ENCODE peak calls at places on chromosomes 4 and X, in six cellular contexts. I is ovary, F is AG09319, D is Calu3, Z is progenitor cell of endocrine pancreas, G is epithelial cell of proximal tubule. B is an unnamed sample.
A peak's percentile ranks its signal among the peaks of the same experiment; 100 is the strongest.

GRCh38 chrX:34943235-34943634 is 639 bp downstream of the FAM47B start:
- DNase-seq in I (no peak), G (no peak), Z (no peak), F (no peak), D (no peak), B (no peak)

GRCh38 chr4:183099537-183100297 is 660 bp downstream of the WWC2 start:
- DNase-seq in G (no peak), Z (peak; percentile 68), D (peak; percentile 65), F (no peak), I (peak; percentile 68), B (peak; percentile 19)

GRCh38 chrX:101550825-101551767 is 749 bp downstream of the ARMCX1 start:
- DNase-seq in D (no peak), I (peak; percentile 74), G (no peak), F (no peak), Z (no peak), B (no peak)

GRCh38 chr4:125389713-125390112 is 75.0 kb downstream of the FAT4 start:
- DNase-seq in G (peak; percentile 23), D (no peak), I (no peak), F (peak; percentile 82), Z (no peak), B (no peak)

GRCh38 chrX:113399501-113400192 is 559.0 kb upstream of the AMOT start:
- DNase-seq in Z (no peak), G (no peak), D (peak; percentile 10), F (no peak), I (no peak), B (no peak)

GRCh38 chrX:15269618-15270521 is at the start of gene ASB9:
- DNase-seq in D (peak; percentile 84), Z (peak; percentile 16), I (no peak), F (no peak), G (peak; percentile 86), B (no peak)

GRCh38 chr4:186931519-186931918 is 207.9 kb upstream of the FAT1 start:
- DNase-seq in G (no peak), I (no peak), Z (no peak), F (no peak), D (no peak), B (no peak)

GRCh38 chr4:132530846-132531245 is 618.2 kb upstream of the PCDH10 start:
- DNase-seq in F (no peak), D (no peak), Z (no peak), I (no peak), G (no peak), B (no peak)

GRCh38 chr4:60683953-60684352 is 516.2 kb upstream of the ADGRL3 start:
- DNase-seq in D (no peak), I (no peak), G (no peak), F (no peak), Z (no peak), B (no peak)

GRCh38 chrX:150365051-150365952 is 2.2 kb downstream of the MAMLD1 start:
- DNase-seq in F (no peak), I (peak; percentile 86), Z (peak; percentile 63), D (peak; percentile 84), G (no peak), B (peak; percentile 50)

GRCh38 chr4:96630839-96631238 is 790.9 kb downstream of the PDHA2 start:
- DNase-seq in I (no peak), F (no peak), G (no peak), D (no peak), Z (no peak), B (no peak)

GRCh38 chrX:110120025-110120424 is 117.1 kb downstream of the TMEM164 start:
- DNase-seq in Z (no peak), I (no peak), F (no peak), D (no peak), G (no peak), B (no peak)

GRCh38 chr4:103996059-103996458 is 276.3 kb upstream of the TACR3 start:
- DNase-seq in D (no peak), G (no peak), Z (no peak), I (no peak), F (no peak), B (no peak)

GRCh38 chr4:103996637-103997036 is 276.9 kb upstream of the TACR3 start:
- DNase-seq in D (peak; percentile 44), F (no peak), I (no peak), Z (no peak), G (peak; percentile 93), B (no peak)

GRCh38 chr4:103998752-103999151 is 279.0 kb upstream of the TACR3 start:
- DNase-seq in I (no peak), Z (no peak), F (no peak), G (no peak), D (no peak), B (no peak)

GRCh38 chr4:103994059-103994458 is 274.3 kb upstream of the TACR3 start:
- DNase-seq in D (no peak), F (no peak), Z (no peak), G (no peak), I (no peak), B (no peak)
- TF ChIP-seq CTCF in D (no peak), F (no peak), Z (peak; percentile 39), G (peak; percentile 45), I (no peak), B (no peak)

DNA sequence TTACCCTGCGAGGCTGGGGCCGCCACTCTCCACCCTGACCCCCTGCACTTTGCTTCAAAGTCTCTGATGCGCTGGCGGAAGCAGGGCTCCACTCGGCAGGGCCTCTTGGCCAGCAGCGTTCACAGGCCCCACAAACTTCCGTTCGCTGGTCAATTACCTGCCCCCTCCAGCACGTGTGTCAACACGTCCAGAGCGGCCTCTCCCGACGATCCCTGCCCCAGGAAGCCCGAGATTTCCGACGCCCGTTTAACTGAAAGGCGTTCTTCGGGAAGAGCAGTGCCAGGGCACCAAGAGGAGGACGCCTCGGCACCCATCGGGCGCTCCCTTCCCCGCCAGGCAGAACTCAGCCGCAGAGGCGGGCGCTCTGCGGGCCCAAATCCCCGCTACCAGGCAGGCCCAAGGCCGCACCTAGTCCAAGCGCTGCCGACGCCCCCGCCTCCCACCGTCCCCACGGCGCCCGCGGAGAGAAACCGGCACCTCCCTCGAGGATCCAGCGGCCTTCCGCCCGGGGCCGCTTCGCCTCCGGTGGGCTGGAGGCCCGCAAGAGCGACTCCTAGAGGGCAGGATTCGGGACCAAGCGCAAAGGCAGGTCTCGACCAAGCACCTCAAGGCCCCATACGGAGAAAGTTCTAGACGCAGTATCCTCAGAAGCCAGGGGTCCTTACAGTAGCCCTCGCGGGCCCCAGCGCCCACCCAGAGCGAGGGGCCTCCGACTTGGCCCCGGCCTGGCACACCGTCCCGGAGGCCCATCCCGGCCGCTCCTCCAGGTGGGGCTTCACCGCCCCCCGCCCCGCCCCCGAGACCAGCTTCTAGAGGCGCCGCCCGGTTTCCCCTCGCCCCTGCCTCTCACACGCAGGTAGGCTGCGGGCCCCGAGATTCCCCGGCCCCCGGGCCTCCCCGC is 586 bp downstream of the BCAP31 start:
- DNase-seq in F (no peak), I (peak; percentile 61), D (peak; percentile 63), Z (peak; percentile 24), G (no peak), B (no peak)
- TF ChIP-seq CTCF in F (peak; percentile 39), I (peak; percentile 31), D (peak; percentile 38), Z (peak; percentile 45), G (peak; percentile 50), B (no peak)

GRCh38 chr4:102610476-102610875 is 109.3 kb downstream of the NFKB1 start:
- DNase-seq in D (no peak), I (no peak), F (no peak), G (no peak), Z (no peak), B (no peak)

GRCh38 chr4:102606846-102607440 is 105.8 kb downstream of the NFKB1 start:
- DNase-seq in Z (no peak), I (no peak), D (no peak), F (no peak), G (no peak), B (no peak)

GRCh38 chr4:102606261-102606660 is 105.1 kb downstream of the NFKB1 start:
- DNase-seq in F (no peak), G (no peak), Z (no peak), I (no peak), D (no peak), B (no peak)

GRCh38 chr4:102610007-102610406 is 108.8 kb downstream of the NFKB1 start:
- DNase-seq in I (no peak), F (no peak), Z (no peak), D (no peak), G (no peak), B (no peak)

DNA sequence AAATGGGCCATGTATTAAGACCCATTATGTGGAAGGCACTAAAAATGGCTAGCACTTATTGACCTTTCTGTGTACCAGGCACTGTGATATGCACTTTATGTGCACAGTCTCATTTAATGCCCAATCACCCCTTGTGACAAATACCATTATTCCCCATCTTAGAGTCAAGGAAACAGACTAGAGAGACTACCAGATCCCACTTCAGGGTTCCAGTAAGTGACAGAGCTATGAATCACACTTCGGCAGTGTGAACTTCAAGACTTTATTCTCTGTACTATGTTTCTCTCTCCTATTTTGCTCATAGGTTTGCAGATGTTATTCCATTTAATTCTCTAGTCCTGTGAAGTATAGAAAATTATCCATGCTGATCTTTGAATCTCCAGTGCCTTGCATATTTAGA is 107.0 kb downstream of the NFKB1 start:
- DNase-seq in Z (no peak), I (no peak), F (no peak), G (no peak), D (no peak), B (no peak)
- TF ChIP-seq CTCF in Z (no peak), I (no peak), F (no peak), G (no peak), D (no peak), B (no peak)

GRCh38 chrX:11967986-11968385 is 170.3 kb upstream of the FRMPD4 start:
- DNase-seq in Z (no peak), G (no peak), D (peak; percentile 16), F (no peak), I (no peak), B (no peak)
- TF ChIP-seq CTCF in Z (no peak), G (no peak), D (no peak), F (no peak), I (no peak), B (no peak)

DNA sequence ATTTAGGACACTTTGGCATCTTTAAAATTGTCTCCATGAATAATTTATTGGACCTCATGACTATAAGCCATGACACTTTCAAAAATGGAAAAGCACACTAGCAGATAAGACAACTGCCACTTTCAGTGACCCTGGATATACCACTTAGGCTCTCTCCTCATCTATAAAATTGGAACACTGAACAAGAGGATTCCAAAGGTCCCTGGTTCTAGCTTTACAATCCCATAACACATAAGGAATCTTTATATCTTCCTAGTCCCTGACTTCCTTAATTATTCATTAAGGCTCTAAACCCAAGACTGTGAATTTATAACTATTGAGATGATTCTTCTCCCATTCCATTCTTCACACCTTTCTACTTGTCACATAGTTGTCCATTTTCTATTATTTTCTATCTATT is 190.2 kb downstream of the SCFD2 start:
- DNase-seq in I (no peak), F (no peak), D (no peak), Z (no peak), G (no peak), B (no peak)
- TF ChIP-seq CTCF in I (no peak), F (no peak), D (no peak), Z (no peak), G (no peak), B (no peak)

GRCh38 chr4:149897784-149898183 is 82.1 kb upstream of the IQCM start:
- DNase-seq in I (no peak), Z (no peak), D (no peak), F (no peak), G (no peak), B (no peak)
- TF ChIP-seq CTCF in I (no peak), Z (peak; percentile 66), D (no peak), F (peak; percentile 47), G (peak; percentile 45), B (no peak)